ENCODE peak calls at places on chromosomes 7 and 10, in six cellular contexts. Q, V, I, Z, T and E are unnamed samples. For H3K4me1, the result is how much of the 10 kb centered on the place peaks cover.

GRCh38 chr10:86693721-86694369 is 25.5 kb downstream of the LDB3 start:
- DNase-seq in Z (peak), V (peak), Q (peak), T (peak), I (peak), E (peak)

GRCh38 chr7:132738254-132738653 is 162.0 kb upstream of the PLXNA4 start:
- DNase-seq in Q (no peak), T (no peak), V (peak), Z (no peak), I (no peak), E (no peak)

GRCh38 chr7:73900286-73900685 is 39.3 kb downstream of the TMEM270 start:
- DNase-seq in Z (peak), I (no peak), T (no peak), V (no peak), Q (no peak), E (no peak)

GRCh38 chr7:150531704-150532103 is 17.0 kb downstream of the GIMAP7 start:
- DNase-seq in T (no peak), V (no peak), I (no peak), Z (no peak), Q (no peak), E (no peak)

GRCh38 chr7:40095226-40095625 is 39.2 kb downstream of the MPLKIP start:
- DNase-seq in T (no peak), Q (no peak), Z (no peak), I (no peak), V (no peak), E (no peak)

GRCh38 chr7:29017666-29018065 is 59.5 kb upstream of the TRIL start:
- DNase-seq in T (no peak), Z (no peak), V (no peak), Q (no peak), I (no peak), E (no peak)

GRCh38 chr10:115945696-115946445 is 327.1 kb downstream of the GFRA1 start:
- DNase-seq in I (no peak), V (no peak), Q (no peak), T (no peak), Z (no peak), E (no peak)

GRCh38 chr10:86160890-86161585 is 205.6 kb downstream of the GRID1 start:
- DNase-seq in V (no peak), Q (no peak), I (no peak), T (no peak), Z (no peak), E (no peak)

GRCh38 chr10:125521721-125522680 is 161.0 kb downstream of the TEX36 start:
- DNase-seq in Q (no peak), T (no peak), Z (no peak), I (no peak), V (peak), E (peak)

GRCh38 chr10:123996302-123996701 is 97.1 kb downstream of the CHST15 start:
- DNase-seq in T (no peak), Z (no peak), I (no peak), V (no peak), Q (no peak), E (no peak)

GRCh38 chr7:44772867-44773266 is 23.6 kb upstream of the PPIA start:
- DNase-seq in I (no peak), V (no peak), Z (no peak), T (no peak), Q (no peak), E (no peak)

GRCh38 chr10:97596101-97597055 is 6.9 kb downstream of the C10orf62 start:
- DNase-seq in Z (peak), V (peak), T (peak), I (no peak), Q (no peak), E (no peak)

GRCh38 chr7:129160161-129160911 is 15.8 kb downstream of the TSPAN33 start:
- DNase-seq in V (no peak), Z (no peak), I (no peak), T (no peak), Q (no peak), E (peak)

GRCh38 chr10:8054498-8055407 is at the start of gene GATA3:
- DNase-seq in Q (peak), V (peak), Z (peak), T (no peak), I (peak), E (peak)

GRCh38 chr7:92988941-92989540 is 128.7 kb downstream of the SAMD9 start:
- DNase-seq in Z (no peak), Q (no peak), V (no peak), T (no peak), I (no peak), E (no peak)

GRCh38 chr7:46549347-46549746 is 628.3 kb upstream of the IGFBP3 start:
- DNase-seq in Q (no peak), T (no peak), V (no peak), I (no peak), Z (no peak), E (no peak)

GRCh38 chr7:50727711-50728110 is 55.0 kb downstream of the GRB10 start:
- DNase-seq in T (no peak), I (no peak), V (no peak), Q (no peak), Z (no peak), E (no peak)

GRCh38 chr10:125333209-125333591 is 172.8 kb upstream of the CTBP2 start:
- DNase-seq in T (no peak), V (no peak), Q (no peak), I (no peak), Z (no peak), E (no peak)

GRCh38 chr10:97551271-97551670 is 21.3 kb upstream of the ANKRD2 start:
- DNase-seq in V (no peak), T (no peak), I (no peak), Z (no peak), Q (no peak), E (no peak)

GRCh38 chr7:129499915-129500463 is 2.3 kb upstream of the SMKR1 start:
- DNase-seq in T (no peak), Z (no peak), V (no peak), I (no peak), Q (no peak), E (no peak)

GRCh38 chr10:132793213-132793612 is 7.3 kb upstream of the NKX6-2 start:
- DNase-seq in Z (no peak), I (no peak), Q (no peak), T (no peak), V (no peak), E (no peak)

GRCh38 chr10:78301891-78302738 is 268.5 kb downstream of the RPS24 start:
- DNase-seq in Z (no peak), Q (no peak), T (no peak), I (no peak), V (no peak), E (no peak)

GRCh38 chr10:30770816-30771215 is 141.3 kb upstream of the LYZL2 start:
- DNase-seq in I (no peak), Z (no peak), V (no peak), Q (no peak), T (no peak), E (no peak)

GRCh38 chr7:124030964-124031363 is 1.9 kb downstream of the TMEM229A start:
- DNase-seq in V (no peak), Q (no peak), Z (no peak), I (no peak), T (no peak), E (no peak)

GRCh38 chr10:91191581-91191919 is 28.9 kb upstream of the PCGF5 start:
- DNase-seq in I (no peak), Z (no peak), V (no peak), Q (no peak), T (no peak), E (no peak)

GRCh38 chr7:35596061-35596460 is 98.9 kb downstream of the HERPUD2 start:
- DNase-seq in Z (no peak), V (no peak), Q (no peak), T (no peak), I (no peak), E (no peak)

GRCh38 chr10:86855503-86855902 is 99.1 kb downstream of the BMPR1A start:
- DNase-seq in I (no peak), Q (no peak), Z (no peak), T (no peak), V (no peak), E (no peak)

GRCh38 chr7:115499966-115500365 is 530.6 kb downstream of the TFEC start:
- DNase-seq in Z (no peak), Q (no peak), V (no peak), T (no peak), I (no peak), E (no peak)

GRCh38 chr10:87635498-87636312 is 24.0 kb upstream of the PAPSS2 start:
- DNase-seq in Z (no peak), I (no peak), Q (no peak), T (no peak), V (no peak), E (no peak)

GRCh38 chr7:1925973-1926907 is 256.2 kb downstream of the ELFN1 start:
- DNase-seq in I (no peak), T (no peak), Q (no peak), Z (no peak), V (no peak), E (no peak)

GRCh38 chr10:107741976-107742375 is 577.5 kb upstream of the SORCS1 start:
- DNase-seq in Z (no peak), T (no peak), I (no peak), Q (no peak), V (no peak), E (no peak)

DNA sequence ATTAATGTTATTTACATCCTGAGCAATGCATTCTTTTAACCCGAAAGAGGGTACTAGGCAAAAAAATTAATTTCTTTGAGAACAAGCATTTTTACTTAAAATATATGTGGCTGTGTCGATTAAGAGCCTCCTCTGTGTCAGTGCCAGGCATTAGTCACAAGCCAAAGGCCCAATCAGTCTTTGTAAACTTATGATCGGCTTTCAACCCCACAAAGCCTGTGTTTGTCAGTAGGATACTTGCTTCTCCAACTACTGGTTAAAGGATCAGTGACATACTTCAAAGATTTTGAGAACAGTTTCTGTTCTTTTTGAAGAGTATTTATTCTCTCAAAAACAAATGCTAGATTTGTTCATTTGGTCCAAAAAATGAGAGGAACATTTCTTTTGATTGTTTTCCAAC is 159.3 kb downstream of the NRCAM start:
- DNase-seq in Q (no peak), Z (no peak), V (no peak), I (no peak), T (no peak), E (no peak)
- H3K4me1 ChIP-seq in Q (under half), Z (under half), V (half or more), I (under half), T (under half), E (half or more)

GRCh38 chr10:75402486-75403143 is 1.1 kb upstream of the ZNF503 start:
- DNase-seq in V (peak), I (peak), T (no peak), Q (peak), Z (peak), E (no peak)

GRCh38 chr10:75403144-75404022 is 1.8 kb upstream of the ZNF503 start:
- DNase-seq in Z (peak), T (peak), I (peak), V (peak), Q (peak), E (no peak)

GRCh38 chr10:75400769-75401568 is 595 bp downstream of the ZNF503 start:
- DNase-seq in Z (peak), T (peak), I (peak), Q (peak), V (peak), E (peak)

GRCh38 chr10:75400163-75400768 is 1.3 kb downstream of the ZNF503 start:
- DNase-seq in Z (peak), V (peak), T (no peak), Q (no peak), I (no peak), E (no peak)

DNA sequence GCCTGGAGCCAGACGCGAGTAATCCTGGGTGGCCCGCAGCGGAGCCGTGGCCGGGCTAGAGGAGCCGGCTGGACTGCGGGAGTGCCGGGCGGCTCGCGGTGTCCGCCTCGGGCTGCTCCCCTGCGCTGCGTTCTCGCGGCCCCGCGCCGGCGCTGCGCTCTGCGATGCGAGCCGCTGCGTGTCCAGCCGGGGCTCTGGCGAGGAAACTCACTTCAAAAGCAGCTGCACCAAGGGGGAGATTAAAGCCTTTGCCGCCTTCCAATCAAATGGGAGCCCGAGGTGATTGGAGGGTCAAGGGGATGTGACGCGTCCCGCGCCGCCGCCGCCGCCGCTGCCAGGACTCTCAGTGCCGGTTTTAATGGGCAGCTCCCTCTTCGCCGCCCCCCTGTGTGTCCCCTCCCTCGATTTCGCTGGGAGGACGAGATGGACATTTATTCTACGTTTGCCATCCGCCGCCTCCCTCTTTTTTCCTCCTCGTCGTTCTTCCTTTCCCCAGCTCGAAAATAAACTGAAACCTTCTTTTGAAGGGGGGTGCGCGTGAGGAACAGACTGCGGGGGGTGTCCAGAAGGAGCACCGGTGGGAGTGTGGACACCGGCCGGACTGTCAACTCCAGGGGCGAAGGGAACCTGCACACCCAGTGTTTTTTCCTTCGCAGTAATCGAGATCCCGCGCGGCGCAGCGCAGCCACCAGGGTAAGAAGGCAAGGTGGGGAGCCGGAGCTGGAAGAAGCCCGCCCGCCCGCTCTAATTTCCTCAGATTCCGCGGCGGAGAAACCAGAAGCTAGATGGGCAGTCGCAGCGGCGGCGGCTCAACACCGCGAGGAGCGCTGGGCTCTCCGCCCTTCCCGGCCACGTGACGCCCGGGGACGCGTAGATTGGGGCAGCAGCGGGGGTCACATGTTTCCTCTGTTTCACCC is at the start of gene ZNF503:
- DNase-seq in T (peak), I (peak), Q (peak), Z (peak), V (peak), E (peak)
- TF ChIP-seq CTCF in T (no peak), I (no peak), Q (peak), Z (peak), V (no peak), E (peak)

GRCh38 chr10:32328499-32328898 is 18.5 kb downstream of the EPC1 start:
- DNase-seq in I (no peak), Q (no peak), T (no peak), V (no peak), Z (no peak), E (no peak)

GRCh38 chr10:32331606-32332005 is 15.4 kb downstream of the EPC1 start:
- DNase-seq in Q (no peak), I (no peak), Z (no peak), V (no peak), T (no peak), E (no peak)

GRCh38 chr10:32333849-32334248 is 13.1 kb downstream of the EPC1 start:
- DNase-seq in I (no peak), Z (no peak), T (no peak), V (no peak), Q (no peak), E (no peak)

GRCh38 chr10:32329061-32329460 is 17.9 kb downstream of the EPC1 start:
- DNase-seq in Z (no peak), V (no peak), I (no peak), Q (no peak), T (no peak), E (no peak)

DNA sequence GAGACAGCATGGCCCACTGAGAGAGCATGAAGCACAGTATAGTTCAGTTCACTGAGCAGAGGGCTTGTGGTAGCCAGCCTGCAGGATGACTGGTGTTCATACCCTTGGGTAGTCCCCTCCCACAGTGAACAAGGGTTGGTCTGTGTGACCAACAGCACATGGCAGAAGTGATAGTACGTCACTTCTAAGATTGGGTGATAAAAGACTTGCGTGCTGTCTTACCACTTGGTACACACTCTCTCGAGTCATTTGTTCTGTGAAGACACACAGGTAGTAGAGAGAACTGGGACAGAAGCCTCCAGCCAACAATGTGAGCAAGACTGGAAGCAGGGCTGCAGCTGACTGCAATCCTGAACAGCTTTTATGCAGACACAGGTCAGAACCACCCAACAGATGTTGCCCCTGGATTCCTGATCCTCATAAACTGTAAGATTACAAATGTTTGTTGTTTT is 14.6 kb downstream of the EPC1 start:
- DNase-seq in Q (peak), V (no peak), T (no peak), I (no peak), Z (no peak), E (peak)
- H3K4me1 ChIP-seq in Q (half or more), V (under half), T (half or more), I (half or more), Z (under half), E (under half)

DNA sequence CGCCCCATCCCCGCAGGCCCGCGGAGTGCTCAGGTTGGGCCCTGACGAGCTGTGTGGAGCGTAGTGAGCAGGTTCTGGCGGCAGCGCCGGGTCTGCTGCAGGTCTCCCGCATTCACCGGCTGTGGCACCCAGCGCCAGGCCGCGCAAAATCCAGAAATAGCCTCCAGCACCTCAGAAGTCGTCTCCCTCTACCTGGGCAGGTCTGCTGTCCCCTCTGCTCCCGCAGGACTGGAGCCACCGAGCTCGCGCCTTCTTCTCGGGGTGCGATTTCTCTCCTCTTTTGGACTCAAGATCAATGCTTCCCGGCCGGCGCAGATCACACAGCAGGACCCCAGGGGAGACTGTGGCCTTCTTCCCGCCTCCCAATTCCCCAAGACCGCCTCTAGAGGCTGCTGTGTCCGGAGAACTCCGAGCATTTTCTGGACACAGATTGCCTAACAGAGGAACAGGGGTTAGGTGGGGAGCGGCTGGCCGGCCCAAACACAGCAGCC is 8.4 kb downstream of the TLX1 start:
- DNase-seq in Q (no peak), T (no peak), Z (no peak), I (no peak), V (no peak), E (no peak)
- TF ChIP-seq CTCF in Q (no peak), T (no peak), Z (no peak), I (no peak), V (no peak), E (peak)

GRCh38 chr10:110700947-110701617 is 56.9 kb downstream of the RBM20 start:
- DNase-seq in T (no peak), Z (no peak), V (no peak), Q (no peak), I (no peak), E (no peak)

GRCh38 chr10:110701618-110701971 is 57.5 kb downstream of the RBM20 start:
- DNase-seq in T (no peak), Q (no peak), Z (no peak), I (no peak), V (no peak), E (peak)

GRCh38 chr10:110704906-110705476 is 60.9 kb downstream of the RBM20 start:
- DNase-seq in I (no peak), V (no peak), Q (no peak), T (no peak), Z (no peak), E (no peak)

GRCh38 chr10:110706690-110707098 is 62.6 kb downstream of the RBM20 start:
- DNase-seq in V (no peak), T (no peak), I (no peak), Z (no peak), Q (no peak), E (no peak)

DNA sequence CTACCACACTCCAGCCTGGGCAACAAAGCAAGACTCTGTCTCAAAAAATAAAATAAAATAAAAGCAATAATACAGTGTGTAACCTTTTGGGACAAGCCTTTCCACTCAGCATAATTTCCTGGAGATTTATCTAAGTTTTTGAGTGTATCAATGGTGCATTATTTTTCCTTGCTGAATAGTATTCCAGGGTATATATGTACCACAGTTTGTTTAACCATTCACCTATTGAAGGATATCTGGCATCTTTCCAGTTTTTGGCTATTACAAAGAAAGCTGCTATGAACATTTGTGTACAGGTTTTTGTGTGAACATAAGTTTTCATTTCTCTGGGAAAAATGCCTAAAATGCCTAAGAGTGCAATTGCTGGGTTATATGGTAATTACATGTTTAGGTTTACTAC is 59.9 kb downstream of the RBM20 start:
- DNase-seq in V (no peak), Q (no peak), I (no peak), Z (no peak), T (no peak), E (no peak)
- H3K4me1 ChIP-seq in V (under half), Q (under half), I (under half), Z (under half), T (under half), E (under half)

GRCh38 chr7:68619476-68619875 is 978.8 kb upstream of the AUTS2 start:
- DNase-seq in V (no peak), I (no peak), T (no peak), Q (no peak), Z (no peak), E (no peak)
- TF ChIP-seq CTCF in V (no peak), I (no peak), T (no peak), Q (no peak), Z (no peak), E (no peak)